ENCODE peak calls at places on chromosomes 7 and 10, in nine cellular contexts. One of them, this sample, is unnamed.

GRCh38 chr10:71933651-71934050 is 30.5 kb upstream of the CHST3 start:
- DNase-seq in 8988T: no peak
- DNase-seq in GM23338: no peak
- DNase-seq in stimulated activated effector memory CD8-positive, alpha-beta T cell treated with anti-CD3 and anti-CD28 coated beads, Interleukin-12 subunit alpha, Interleukin-12 subunit beta, amount 100 ng/mL, for 72 hours: no peak
- DNase-seq in CD4-positive, alpha-beta memory T cell: peak
- DNase-seq in GM13977: peak
- DNase-seq in ascending aorta: no peak
- DNase-seq in ELR: no peak
- DNase-seq in stromal cell of bone marrow: no peak
- DNase-seq in this sample: peak

GRCh38 chr7:2254429-2255144 is 12.6 kb downstream of the NUDT1 start:
- DNase-seq in GM23338: no peak
- DNase-seq in 8988T: no peak
- DNase-seq in stromal cell of bone marrow: no peak
- DNase-seq in ascending aorta: no peak
- DNase-seq in ELR: no peak
- DNase-seq in CD4-positive, alpha-beta memory T cell: no peak
- DNase-seq in GM13977: no peak
- DNase-seq in stimulated activated effector memory CD8-positive, alpha-beta T cell treated with anti-CD3 and anti-CD28 coated beads, Interleukin-12 subunit alpha, Interleukin-12 subunit beta, amount 100 ng/mL, for 72 hours: no peak
- DNase-seq in this sample: no peak

GRCh38 chr10:8138471-8138870 is 84.0 kb downstream of the GATA3 start:
- DNase-seq in GM23338: no peak
- DNase-seq in stromal cell of bone marrow: peak
- DNase-seq in GM13977: no peak
- DNase-seq in 8988T: no peak
- DNase-seq in ascending aorta: no peak
- DNase-seq in stimulated activated effector memory CD8-positive, alpha-beta T cell treated with anti-CD3 and anti-CD28 coated beads, Interleukin-12 subunit alpha, Interleukin-12 subunit beta, amount 100 ng/mL, for 72 hours: no peak
- DNase-seq in ELR: peak
- DNase-seq in CD4-positive, alpha-beta memory T cell: no peak
- DNase-seq in this sample: no peak

GRCh38 chr10:42790835-42791234 is 8.2 kb downstream of the BMS1 start:
- DNase-seq in CD4-positive, alpha-beta memory T cell: no peak
- DNase-seq in stromal cell of bone marrow: no peak
- DNase-seq in stimulated activated effector memory CD8-positive, alpha-beta T cell treated with anti-CD3 and anti-CD28 coated beads, Interleukin-12 subunit alpha, Interleukin-12 subunit beta, amount 100 ng/mL, for 72 hours: no peak
- DNase-seq in ELR: no peak
- DNase-seq in 8988T: no peak
- DNase-seq in GM23338: no peak
- DNase-seq in GM13977: no peak
- DNase-seq in ascending aorta: no peak
- DNase-seq in this sample: no peak

GRCh38 chr7:106114735-106115383 is 2.7 kb upstream of the SYPL1 start:
- DNase-seq in GM23338: no peak
- DNase-seq in stromal cell of bone marrow: no peak
- DNase-seq in stimulated activated effector memory CD8-positive, alpha-beta T cell treated with anti-CD3 and anti-CD28 coated beads, Interleukin-12 subunit alpha, Interleukin-12 subunit beta, amount 100 ng/mL, for 72 hours: no peak
- DNase-seq in ELR: no peak
- DNase-seq in 8988T: no peak
- DNase-seq in ascending aorta: no peak
- DNase-seq in GM13977: no peak
- DNase-seq in CD4-positive, alpha-beta memory T cell: peak
- DNase-seq in this sample: peak

GRCh38 chr7:131096267-131096927 is 231.3 kb upstream of the MKLN1 start:
- DNase-seq in 8988T: no peak
- DNase-seq in stimulated activated effector memory CD8-positive, alpha-beta T cell treated with anti-CD3 and anti-CD28 coated beads, Interleukin-12 subunit alpha, Interleukin-12 subunit beta, amount 100 ng/mL, for 72 hours: no peak
- DNase-seq in CD4-positive, alpha-beta memory T cell: peak
- DNase-seq in GM13977: no peak
- DNase-seq in stromal cell of bone marrow: no peak
- DNase-seq in ascending aorta: no peak
- DNase-seq in ELR: no peak
- DNase-seq in GM23338: no peak
- DNase-seq in this sample: no peak

GRCh38 chr7:131008840-131009651 is 275.0 kb upstream of the KLF14 start:
- DNase-seq in GM13977: peak
- DNase-seq in stimulated activated effector memory CD8-positive, alpha-beta T cell treated with anti-CD3 and anti-CD28 coated beads, Interleukin-12 subunit alpha, Interleukin-12 subunit beta, amount 100 ng/mL, for 72 hours: no peak
- DNase-seq in GM23338: no peak
- DNase-seq in 8988T: no peak
- DNase-seq in ELR: peak
- DNase-seq in ascending aorta: no peak
- DNase-seq in CD4-positive, alpha-beta memory T cell: no peak
- DNase-seq in stromal cell of bone marrow: no peak
- DNase-seq in this sample: no peak

GRCh38 chr10:209357-209756 is 74.1 kb downstream of the ZMYND11 start:
- DNase-seq in stromal cell of bone marrow: no peak
- DNase-seq in ascending aorta: no peak
- DNase-seq in ELR: peak
- DNase-seq in stimulated activated effector memory CD8-positive, alpha-beta T cell treated with anti-CD3 and anti-CD28 coated beads, Interleukin-12 subunit alpha, Interleukin-12 subunit beta, amount 100 ng/mL, for 72 hours: no peak
- DNase-seq in GM23338: peak
- DNase-seq in GM13977: no peak
- DNase-seq in CD4-positive, alpha-beta memory T cell: no peak
- DNase-seq in 8988T: no peak
- DNase-seq in this sample: no peak

GRCh38 chr10:62763155-62763554 is 41.4 kb upstream of the ADO start:
- DNase-seq in 8988T: no peak
- DNase-seq in stimulated activated effector memory CD8-positive, alpha-beta T cell treated with anti-CD3 and anti-CD28 coated beads, Interleukin-12 subunit alpha, Interleukin-12 subunit beta, amount 100 ng/mL, for 72 hours: no peak
- DNase-seq in ELR: no peak
- DNase-seq in ascending aorta: no peak
- DNase-seq in stromal cell of bone marrow: no peak
- DNase-seq in GM13977: no peak
- DNase-seq in CD4-positive, alpha-beta memory T cell: no peak
- DNase-seq in GM23338: no peak
- DNase-seq in this sample: no peak

GRCh38 chr7:98613601-98614425 is 3.3 kb upstream of the NPTX2 start:
- DNase-seq in GM23338: peak
- DNase-seq in GM13977: no peak
- DNase-seq in ascending aorta: no peak
- DNase-seq in 8988T: no peak
- DNase-seq in CD4-positive, alpha-beta memory T cell: no peak
- DNase-seq in ELR: peak
- DNase-seq in stimulated activated effector memory CD8-positive, alpha-beta T cell treated with anti-CD3 and anti-CD28 coated beads, Interleukin-12 subunit alpha, Interleukin-12 subunit beta, amount 100 ng/mL, for 72 hours: no peak
- DNase-seq in stromal cell of bone marrow: no peak
- DNase-seq in this sample: no peak

GRCh38 chr7:158602905-158603772 is 15.5 kb upstream of the PTPRN2 start:
- DNase-seq in 8988T: no peak
- DNase-seq in ascending aorta: no peak
- DNase-seq in CD4-positive, alpha-beta memory T cell: no peak
- DNase-seq in stimulated activated effector memory CD8-positive, alpha-beta T cell treated with anti-CD3 and anti-CD28 coated beads, Interleukin-12 subunit alpha, Interleukin-12 subunit beta, amount 100 ng/mL, for 72 hours: no peak
- DNase-seq in ELR: peak
- DNase-seq in GM23338: no peak
- DNase-seq in stromal cell of bone marrow: no peak
- DNase-seq in GM13977: peak
- DNase-seq in this sample: no peak

GRCh38 chr10:129192344-129193128 is 274.5 kb upstream of the MGMT start:
- DNase-seq in GM13977: no peak
- DNase-seq in 8988T: no peak
- DNase-seq in stimulated activated effector memory CD8-positive, alpha-beta T cell treated with anti-CD3 and anti-CD28 coated beads, Interleukin-12 subunit alpha, Interleukin-12 subunit beta, amount 100 ng/mL, for 72 hours: no peak
- DNase-seq in stromal cell of bone marrow: peak
- DNase-seq in ascending aorta: peak
- DNase-seq in ELR: no peak
- DNase-seq in GM23338: no peak
- DNase-seq in CD4-positive, alpha-beta memory T cell: no peak
- DNase-seq in this sample: no peak

GRCh38 chr7:77447616-77448015 is 31.5 kb upstream of the GSAP start:
- DNase-seq in 8988T: no peak
- DNase-seq in CD4-positive, alpha-beta memory T cell: no peak
- DNase-seq in GM23338: no peak
- DNase-seq in ELR: no peak
- DNase-seq in GM13977: no peak
- DNase-seq in ascending aorta: no peak
- DNase-seq in stimulated activated effector memory CD8-positive, alpha-beta T cell treated with anti-CD3 and anti-CD28 coated beads, Interleukin-12 subunit alpha, Interleukin-12 subunit beta, amount 100 ng/mL, for 72 hours: no peak
- DNase-seq in stromal cell of bone marrow: no peak
- DNase-seq in this sample: no peak

GRCh38 chr10:133127291-133128125 is 32.5 kb upstream of the KNDC1 start:
- DNase-seq in 8988T: peak
- DNase-seq in ascending aorta: no peak
- DNase-seq in GM23338: peak
- DNase-seq in stromal cell of bone marrow: no peak
- DNase-seq in ELR: no peak
- DNase-seq in stimulated activated effector memory CD8-positive, alpha-beta T cell treated with anti-CD3 and anti-CD28 coated beads, Interleukin-12 subunit alpha, Interleukin-12 subunit beta, amount 100 ng/mL, for 72 hours: peak
- DNase-seq in GM13977: peak
- DNase-seq in CD4-positive, alpha-beta memory T cell: peak
- DNase-seq in this sample: peak

GRCh38 chr7:142487124-142487523 is 229.3 kb upstream of the PRSS58 start:
- DNase-seq in ascending aorta: no peak
- DNase-seq in GM13977: no peak
- DNase-seq in ELR: no peak
- DNase-seq in 8988T: no peak
- DNase-seq in stromal cell of bone marrow: no peak
- DNase-seq in CD4-positive, alpha-beta memory T cell: no peak
- DNase-seq in GM23338: no peak
- DNase-seq in stimulated activated effector memory CD8-positive, alpha-beta T cell treated with anti-CD3 and anti-CD28 coated beads, Interleukin-12 subunit alpha, Interleukin-12 subunit beta, amount 100 ng/mL, for 72 hours: no peak
- DNase-seq in this sample: no peak

GRCh38 chr7:1536768-1537630 is 6.5 kb downstream of the MAFK start:
- DNase-seq in ELR: peak
- DNase-seq in stimulated activated effector memory CD8-positive, alpha-beta T cell treated with anti-CD3 and anti-CD28 coated beads, Interleukin-12 subunit alpha, Interleukin-12 subunit beta, amount 100 ng/mL, for 72 hours: no peak
- DNase-seq in CD4-positive, alpha-beta memory T cell: no peak
- DNase-seq in stromal cell of bone marrow: peak
- DNase-seq in GM13977: no peak
- DNase-seq in ascending aorta: peak
- DNase-seq in GM23338: peak
- DNase-seq in 8988T: peak
- DNase-seq in this sample: no peak

GRCh38 chr10:133261726-133262325 is 14.8 kb downstream of the ADAM8 start:
- DNase-seq in stimulated activated effector memory CD8-positive, alpha-beta T cell treated with anti-CD3 and anti-CD28 coated beads, Interleukin-12 subunit alpha, Interleukin-12 subunit beta, amount 100 ng/mL, for 72 hours: peak
- DNase-seq in GM13977: peak
- DNase-seq in 8988T: peak
- DNase-seq in stromal cell of bone marrow: no peak
- DNase-seq in CD4-positive, alpha-beta memory T cell: peak
- DNase-seq in GM23338: peak
- DNase-seq in ELR: peak
- DNase-seq in ascending aorta: peak
- DNase-seq in this sample: peak

GRCh38 chr7:27899601-27900000 is 159.6 kb downstream of the TAX1BP1 start:
- DNase-seq in GM23338: no peak
- DNase-seq in 8988T: no peak
- DNase-seq in CD4-positive, alpha-beta memory T cell: no peak
- DNase-seq in GM13977: no peak
- DNase-seq in ELR: peak
- DNase-seq in ascending aorta: no peak
- DNase-seq in stimulated activated effector memory CD8-positive, alpha-beta T cell treated with anti-CD3 and anti-CD28 coated beads, Interleukin-12 subunit alpha, Interleukin-12 subunit beta, amount 100 ng/mL, for 72 hours: peak
- DNase-seq in stromal cell of bone marrow: no peak
- DNase-seq in this sample: no peak

GRCh38 chr7:155166673-155167370 is 96.7 kb downstream of the HTR5A start:
- DNase-seq in CD4-positive, alpha-beta memory T cell: no peak
- DNase-seq in GM23338: no peak
- DNase-seq in stimulated activated effector memory CD8-positive, alpha-beta T cell treated with anti-CD3 and anti-CD28 coated beads, Interleukin-12 subunit alpha, Interleukin-12 subunit beta, amount 100 ng/mL, for 72 hours: no peak
- DNase-seq in GM13977: no peak
- DNase-seq in 8988T: no peak
- DNase-seq in ascending aorta: no peak
- DNase-seq in ELR: peak
- DNase-seq in stromal cell of bone marrow: peak
- DNase-seq in this sample: no peak

GRCh38 chr10:86105181-86105580 is 261.4 kb downstream of the GRID1 start:
- DNase-seq in ELR: no peak
- DNase-seq in ascending aorta: no peak
- DNase-seq in CD4-positive, alpha-beta memory T cell: no peak
- DNase-seq in GM23338: no peak
- DNase-seq in stimulated activated effector memory CD8-positive, alpha-beta T cell treated with anti-CD3 and anti-CD28 coated beads, Interleukin-12 subunit alpha, Interleukin-12 subunit beta, amount 100 ng/mL, for 72 hours: no peak
- DNase-seq in stromal cell of bone marrow: no peak
- DNase-seq in 8988T: no peak
- DNase-seq in GM13977: no peak
- DNase-seq in this sample: no peak